ENCODE peak calls at places on chromosome 16, in six cellular contexts. H, N, Z, E, W and I are unnamed samples.

GRCh38 chr16:65121870-65122723 is at the start of gene CDH11:
- DNase-seq in N (no peak), W (no peak), H (no peak), Z (peak), E (peak), I (peak)

GRCh38 chr16:64412578-64413280 is 709.1 kb downstream of the CDH11 start:
- DNase-seq in H (no peak), Z (no peak), W (no peak), N (no peak), E (peak), I (no peak)

GRCh38 chr16:585351-585750 is 4.5 kb upstream of the RAB40C start:
- DNase-seq in W (no peak), E (no peak), H (no peak), Z (peak), N (peak), I (no peak)

GRCh38 chr16:56960681-56961281 is 969 bp upstream of the CETP start:
- DNase-seq in H (no peak), Z (no peak), E (peak), W (no peak), N (no peak), I (no peak)

GRCh38 chr16:84594725-84595038 is 23.2 kb downstream of the COTL1 start:
- DNase-seq in E (no peak), H (no peak), W (no peak), Z (no peak), N (no peak), I (no peak)

GRCh38 chr16:11302977-11303376 is 21.8 kb upstream of the PRM1 start:
- DNase-seq in H (no peak), E (no peak), W (no peak), Z (no peak), N (peak), I (no peak)

GRCh38 chr16:70809392-70810060 is 8.6 kb upstream of the VAC14 start:
- DNase-seq in Z (no peak), N (peak), E (no peak), H (no peak), W (no peak), I (no peak)

GRCh38 chr16:82031116-82032084 is 3.7 kb upstream of the HSD17B2 start:
- DNase-seq in H (peak), W (no peak), Z (no peak), E (peak), N (peak), I (peak)

GRCh38 chr16:57092786-57093301 is 461 bp downstream of the CPNE2 start:
- DNase-seq in N (no peak), W (no peak), E (peak), Z (peak), H (peak), I (no peak)

GRCh38 chr16:82699711-82700495 is 73.1 kb downstream of the CDH13 start:
- DNase-seq in Z (no peak), E (peak), N (no peak), W (no peak), H (no peak), I (peak)

GRCh38 chr16:68234188-68235104 is 1.5 kb downstream of the ESRP2 start:
- DNase-seq in Z (no peak), N (peak), E (no peak), W (no peak), H (no peak), I (no peak)

GRCh38 chr16:57945740-57946138 is 25.2 kb downstream of the CNGB1 start:
- DNase-seq in Z (no peak), N (no peak), W (no peak), E (no peak), H (no peak), I (no peak)